ENCODE peak calls at places on chromosomes 3 and 15, in five cellular contexts. One of them, this sample, is unnamed.

GRCh38 chr15:29727871-29728270 is 94.4 kb downstream of the TJP1 start:
- DNase-seq in stimulated activated CD4-positive, alpha-beta T cell treated with anti-CD3 and anti-CD28 coated beads, Interleukin-2, amount 100 ng/mL, for 48 hours: no peak
- DNase-seq in progenitor cell of endocrine pancreas: no peak
- DNase-seq in skeletal muscle cell: no peak
- DNase-seq in HTR-8/SVneo: no peak
- DNase-seq in this sample: no peak

GRCh38 chr15:90902996-90903732 is at the start of gene MAN2A2:
- DNase-seq in skeletal muscle cell: no peak
- DNase-seq in HTR-8/SVneo: peak
- DNase-seq in progenitor cell of endocrine pancreas: peak
- DNase-seq in stimulated activated CD4-positive, alpha-beta T cell treated with anti-CD3 and anti-CD28 coated beads, Interleukin-2, amount 100 ng/mL, for 48 hours: peak
- DNase-seq in this sample: no peak

GRCh38 chr3:126847061-126847460 is 135.9 kb upstream of the PLXNA1 start:
- DNase-seq in progenitor cell of endocrine pancreas: no peak
- DNase-seq in HTR-8/SVneo: no peak
- DNase-seq in skeletal muscle cell: no peak
- DNase-seq in stimulated activated CD4-positive, alpha-beta T cell treated with anti-CD3 and anti-CD28 coated beads, Interleukin-2, amount 100 ng/mL, for 48 hours: no peak
- DNase-seq in this sample: no peak

GRCh38 chr3:5198986-5199731 is 11.7 kb downstream of the EDEM1 start:
- DNase-seq in stimulated activated CD4-positive, alpha-beta T cell treated with anti-CD3 and anti-CD28 coated beads, Interleukin-2, amount 100 ng/mL, for 48 hours: no peak
- DNase-seq in progenitor cell of endocrine pancreas: no peak
- DNase-seq in HTR-8/SVneo: no peak
- DNase-seq in skeletal muscle cell: no peak
- DNase-seq in this sample: no peak

GRCh38 chr3:14152233-14152962 is 26.0 kb downstream of the XPC start:
- DNase-seq in HTR-8/SVneo: no peak
- DNase-seq in progenitor cell of endocrine pancreas: no peak
- DNase-seq in skeletal muscle cell: no peak
- DNase-seq in stimulated activated CD4-positive, alpha-beta T cell treated with anti-CD3 and anti-CD28 coated beads, Interleukin-2, amount 100 ng/mL, for 48 hours: no peak
- DNase-seq in this sample: no peak

GRCh38 chr3:159432721-159433300 is 555.8 kb upstream of the IL12A start:
- DNase-seq in HTR-8/SVneo: no peak
- DNase-seq in stimulated activated CD4-positive, alpha-beta T cell treated with anti-CD3 and anti-CD28 coated beads, Interleukin-2, amount 100 ng/mL, for 48 hours: no peak
- DNase-seq in skeletal muscle cell: peak
- DNase-seq in progenitor cell of endocrine pancreas: no peak
- DNase-seq in this sample: peak

GRCh38 chr3:20666091-20666490 is 480.1 kb upstream of the SGO1 start:
- DNase-seq in stimulated activated CD4-positive, alpha-beta T cell treated with anti-CD3 and anti-CD28 coated beads, Interleukin-2, amount 100 ng/mL, for 48 hours: no peak
- DNase-seq in HTR-8/SVneo: no peak
- DNase-seq in skeletal muscle cell: no peak
- DNase-seq in progenitor cell of endocrine pancreas: no peak
- DNase-seq in this sample: no peak

GRCh38 chr3:177141471-177141870 is 55.8 kb downstream of the TBL1XR1 start:
- DNase-seq in HTR-8/SVneo: no peak
- DNase-seq in stimulated activated CD4-positive, alpha-beta T cell treated with anti-CD3 and anti-CD28 coated beads, Interleukin-2, amount 100 ng/mL, for 48 hours: no peak
- DNase-seq in skeletal muscle cell: no peak
- DNase-seq in progenitor cell of endocrine pancreas: no peak
- DNase-seq in this sample: no peak

GRCh38 chr15:87211547-87211946 is 1045.0 kb downstream of the NTRK3 start:
- DNase-seq in skeletal muscle cell: no peak
- DNase-seq in HTR-8/SVneo: no peak
- DNase-seq in progenitor cell of endocrine pancreas: no peak
- DNase-seq in stimulated activated CD4-positive, alpha-beta T cell treated with anti-CD3 and anti-CD28 coated beads, Interleukin-2, amount 100 ng/mL, for 48 hours: no peak
- DNase-seq in this sample: no peak

GRCh38 chr15:66261056-66261455 is 7.5 kb upstream of the MEGF11 start:
- DNase-seq in HTR-8/SVneo: no peak
- DNase-seq in skeletal muscle cell: no peak
- DNase-seq in progenitor cell of endocrine pancreas: no peak
- DNase-seq in stimulated activated CD4-positive, alpha-beta T cell treated with anti-CD3 and anti-CD28 coated beads, Interleukin-2, amount 100 ng/mL, for 48 hours: no peak
- DNase-seq in this sample: no peak

GRCh38 chr3:185362850-185363661 is at the start of gene MAP3K13:
- DNase-seq in HTR-8/SVneo: peak
- DNase-seq in stimulated activated CD4-positive, alpha-beta T cell treated with anti-CD3 and anti-CD28 coated beads, Interleukin-2, amount 100 ng/mL, for 48 hours: no peak
- DNase-seq in progenitor cell of endocrine pancreas: peak
- DNase-seq in skeletal muscle cell: peak
- DNase-seq in this sample: peak

GRCh38 chr3:128307029-128307633 is 153.8 kb downstream of the EEFSEC start:
- DNase-seq in progenitor cell of endocrine pancreas: no peak
- DNase-seq in skeletal muscle cell: no peak
- DNase-seq in stimulated activated CD4-positive, alpha-beta T cell treated with anti-CD3 and anti-CD28 coated beads, Interleukin-2, amount 100 ng/mL, for 48 hours: no peak
- DNase-seq in HTR-8/SVneo: peak
- DNase-seq in this sample: no peak

GRCh38 chr3:74546426-74546825 is 68.0 kb downstream of the CNTN3 start:
- DNase-seq in HTR-8/SVneo: no peak
- DNase-seq in progenitor cell of endocrine pancreas: no peak
- DNase-seq in stimulated activated CD4-positive, alpha-beta T cell treated with anti-CD3 and anti-CD28 coated beads, Interleukin-2, amount 100 ng/mL, for 48 hours: no peak
- DNase-seq in skeletal muscle cell: no peak
- DNase-seq in this sample: peak

GRCh38 chr3:4734454-4734853 is 241.3 kb downstream of the ITPR1 start:
- DNase-seq in stimulated activated CD4-positive, alpha-beta T cell treated with anti-CD3 and anti-CD28 coated beads, Interleukin-2, amount 100 ng/mL, for 48 hours: no peak
- DNase-seq in progenitor cell of endocrine pancreas: no peak
- DNase-seq in skeletal muscle cell: no peak
- DNase-seq in HTR-8/SVneo: no peak
- DNase-seq in this sample: no peak

GRCh38 chr15:82045179-82045891 is 483 bp downstream of the MEX3B start:
- DNase-seq in progenitor cell of endocrine pancreas: peak
- DNase-seq in skeletal muscle cell: no peak
- DNase-seq in stimulated activated CD4-positive, alpha-beta T cell treated with anti-CD3 and anti-CD28 coated beads, Interleukin-2, amount 100 ng/mL, for 48 hours: peak
- DNase-seq in HTR-8/SVneo: peak
- DNase-seq in this sample: no peak

GRCh38 chr3:487580-487979 is 291.0 kb downstream of the CHL1 start:
- DNase-seq in progenitor cell of endocrine pancreas: no peak
- DNase-seq in HTR-8/SVneo: no peak
- DNase-seq in skeletal muscle cell: no peak
- DNase-seq in stimulated activated CD4-positive, alpha-beta T cell treated with anti-CD3 and anti-CD28 coated beads, Interleukin-2, amount 100 ng/mL, for 48 hours: no peak
- DNase-seq in this sample: no peak

GRCh38 chr3:4751057-4752051 is 227.9 kb upstream of the BHLHE40 start:
- DNase-seq in progenitor cell of endocrine pancreas: no peak
- DNase-seq in stimulated activated CD4-positive, alpha-beta T cell treated with anti-CD3 and anti-CD28 coated beads, Interleukin-2, amount 100 ng/mL, for 48 hours: no peak
- DNase-seq in skeletal muscle cell: peak
- DNase-seq in HTR-8/SVneo: peak
- DNase-seq in this sample: peak